ENCODE peak calls at places on chromosome 2, in four cellular contexts. E is HepG2, Z is WTC11, X is K562. J is an unnamed sample.

GRCh38 chr2:64807417-64807816 is 153.7 kb upstream of the SERTAD2 start:
- DNase-seq in E (no peak), Z (no peak), X (peak; percentile 19), J (no peak)

GRCh38 chr2:240157147-240157470 is 16.7 kb upstream of the OTOS start:
- DNase-seq in E (no peak), Z (no peak), X (no peak), J (no peak)

GRCh38 chr2:101873543-101873942 is 118.2 kb upstream of the IL1R2 start:
- DNase-seq in E (peak; percentile 29), Z (no peak), X (peak; percentile 7), J (peak; percentile 17)

GRCh38 chr2:182666674-182667320 is 49.3 kb upstream of the DNAJC10 start:
- DNase-seq in E (peak; percentile 31), Z (no peak), X (peak; percentile 27), J (peak; percentile 35)

GRCh38 chr2:53500181-53500580 is 267.4 kb upstream of the CHAC2 start:
- DNase-seq in E (no peak), Z (no peak), X (no peak), J (no peak)

GRCh38 chr2:182854405-182855105 is 11.9 kb downstream of the FRZB start:
- DNase-seq in E (no peak), Z (no peak), X (no peak), J (no peak)

GRCh38 chr2:202831241-202831997 is 40.1 kb downstream of the ICA1L start:
- DNase-seq in E (peak; percentile 79), Z (peak; percentile 36), X (peak; percentile 62), J (peak; percentile 65)

GRCh38 chr2:71843391-71843850 is 304.2 kb downstream of the CYP26B1 start:
- DNase-seq in E (no peak), Z (no peak), X (no peak), J (no peak)

GRCh38 chr2:136351684-136352083 is 233.7 kb upstream of the CXCR4 start:
- DNase-seq in E (no peak), Z (no peak), X (no peak), J (no peak)

GRCh38 chr2:149483004-149483605 is 104.5 kb downstream of the MMADHC start:
- DNase-seq in E (no peak), Z (no peak), X (no peak), J (no peak)

GRCh38 chr2:68196120-68196716 is 38.5 kb downstream of the PNO1 start:
- DNase-seq in E (peak; percentile 16), Z (peak; percentile 17), X (no peak), J (peak; percentile 21)

GRCh38 chr2:204576580-204576979 is 31.3 kb downstream of the PARD3B start:
- DNase-seq in E (no peak), Z (no peak), X (no peak), J (no peak)

GRCh38 chr2:110955546-110955945 is 165.2 kb upstream of the BCL2L11 start:
- DNase-seq in E (no peak), Z (no peak), X (no peak), J (no peak)

GRCh38 chr2:74902281-74902860 is 56.1 kb upstream of the POLE4 start:
- DNase-seq in E (peak; percentile 77), Z (no peak), X (no peak), J (no peak)

GRCh38 chr2:105858868-105859693 is 114.4 kb downstream of the NCK2 start:
- DNase-seq in E (no peak), Z (no peak), X (no peak), J (no peak)

GRCh38 chr2:208820289-208820688 is 413.7 kb downstream of the PTH2R start:
- DNase-seq in E (no peak), Z (no peak), X (no peak), J (no peak)

GRCh38 chr2:106068415-106068814 is 125.7 kb downstream of the UXS1 start:
- DNase-seq in E (no peak), Z (no peak), X (no peak), J (no peak)

GRCh38 chr2:14632133-14632936 is at the start of gene LRATD1:
- DNase-seq in E (peak; percentile 50), Z (peak; percentile 93), X (peak; percentile 65), J (peak; percentile 71)

GRCh38 chr2:111662039-111662740 is 221.8 kb downstream of the ANAPC1 start:
- DNase-seq in E (no peak), Z (no peak), X (no peak), J (no peak)

GRCh38 chr2:61585383-61585782 is 47.2 kb upstream of the XPO1 start:
- DNase-seq in E (no peak), Z (no peak), X (no peak), J (no peak)

DNA sequence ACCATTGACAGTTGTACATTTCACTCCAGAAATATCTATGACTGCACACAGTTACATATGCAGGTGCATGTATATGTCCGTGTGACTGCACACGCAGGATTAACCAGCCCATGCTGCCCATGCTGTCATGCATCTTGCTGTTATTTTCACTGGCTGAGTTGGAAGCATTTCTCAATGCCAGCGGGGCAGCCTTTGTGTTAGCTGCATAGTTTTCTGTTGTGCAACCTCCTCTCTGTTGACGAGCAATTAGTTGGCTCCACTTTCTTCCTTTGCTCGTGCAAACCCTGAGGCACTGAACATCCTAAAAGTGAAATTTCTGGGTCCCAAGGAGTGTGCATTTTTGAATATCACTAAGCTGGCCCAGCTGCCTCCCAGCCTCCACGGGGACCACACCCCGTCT is 133.4 kb upstream of the GLI2 start:
- DNase-seq in E (no peak), Z (no peak), X (no peak), J (no peak)
- TF ChIP-seq ELF4 in E (no peak), Z (no peak), X (no peak), J (no peak)

GRCh38 chr2:166184789-166185188 is 57.0 kb upstream of the SCN1A start:
- DNase-seq in E (no peak), Z (no peak), X (no peak), J (no peak)

GRCh38 chr2:166179201-166179600 is 51.4 kb upstream of the SCN1A start:
- DNase-seq in E (no peak), Z (no peak), X (no peak), J (no peak)

GRCh38 chr2:166181813-166182154 is 54.0 kb upstream of the SCN1A start:
- DNase-seq in E (no peak), Z (no peak), X (no peak), J (no peak)

DNA sequence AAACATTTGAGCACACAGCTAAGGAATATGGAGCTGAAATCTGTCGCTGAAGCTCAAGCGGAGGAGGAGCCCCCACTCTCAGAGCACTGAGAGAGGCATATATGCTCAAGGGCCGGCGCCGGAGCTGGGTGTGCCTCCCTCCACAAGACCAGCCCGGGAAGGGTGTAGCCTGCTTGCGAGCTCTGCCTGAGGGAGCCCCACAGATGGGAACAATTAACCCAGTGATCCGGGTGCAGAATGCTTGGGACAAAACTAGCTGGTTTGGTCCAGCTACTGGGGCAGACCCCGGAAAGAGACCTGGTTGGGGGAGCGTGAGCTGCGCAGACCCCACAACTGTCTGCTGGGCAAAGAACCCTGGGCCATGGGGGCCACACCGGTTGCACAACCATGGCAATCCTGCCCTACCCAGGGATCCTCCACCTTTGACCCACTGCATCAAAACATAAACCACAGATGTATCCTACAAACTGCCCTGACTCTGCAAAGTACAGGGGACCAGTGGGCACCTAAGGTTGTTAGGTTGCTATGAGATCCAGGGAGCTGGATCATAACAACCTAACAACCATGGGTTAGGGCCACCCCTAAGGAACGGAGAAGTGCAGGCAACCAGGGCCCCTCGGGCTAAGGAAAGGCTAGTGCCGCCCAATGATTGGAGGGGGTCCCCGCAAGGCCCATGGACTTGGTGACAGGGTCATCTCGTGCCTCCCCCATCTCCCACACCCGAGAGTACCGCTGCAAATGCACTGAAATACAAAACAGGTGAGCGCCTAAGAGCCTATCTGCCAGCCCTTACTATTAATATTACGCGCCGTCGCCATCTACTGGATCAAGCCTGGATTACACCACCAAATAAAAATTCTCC is 53.4 kb upstream of the SCN1A start:
- DNase-seq in E (peak; percentile 79), Z (peak; percentile 71), X (peak; percentile 40), J (peak; percentile 50)
- TF ChIP-seq ELF4 in E (no peak), Z (no peak), X (no peak), J (no peak)

GRCh38 chr2:174785481-174785880 is 21.2 kb upstream of the CHRNA1 start:
- DNase-seq in E (no peak), Z (no peak), X (no peak), J (no peak)

GRCh38 chr2:174788291-174788929 is 24.1 kb upstream of the CHRNA1 start:
- DNase-seq in E (no peak), Z (peak; percentile 66), X (peak; percentile 80), J (peak; percentile 45)

GRCh38 chr2:174786066-174786725 is 21.9 kb upstream of the CHRNA1 start:
- DNase-seq in E (no peak), Z (no peak), X (no peak), J (no peak)

GRCh38 chr2:174789001-174789400 is 24.7 kb upstream of the CHRNA1 start:
- DNase-seq in E (no peak), Z (no peak), X (no peak), J (no peak)

DNA sequence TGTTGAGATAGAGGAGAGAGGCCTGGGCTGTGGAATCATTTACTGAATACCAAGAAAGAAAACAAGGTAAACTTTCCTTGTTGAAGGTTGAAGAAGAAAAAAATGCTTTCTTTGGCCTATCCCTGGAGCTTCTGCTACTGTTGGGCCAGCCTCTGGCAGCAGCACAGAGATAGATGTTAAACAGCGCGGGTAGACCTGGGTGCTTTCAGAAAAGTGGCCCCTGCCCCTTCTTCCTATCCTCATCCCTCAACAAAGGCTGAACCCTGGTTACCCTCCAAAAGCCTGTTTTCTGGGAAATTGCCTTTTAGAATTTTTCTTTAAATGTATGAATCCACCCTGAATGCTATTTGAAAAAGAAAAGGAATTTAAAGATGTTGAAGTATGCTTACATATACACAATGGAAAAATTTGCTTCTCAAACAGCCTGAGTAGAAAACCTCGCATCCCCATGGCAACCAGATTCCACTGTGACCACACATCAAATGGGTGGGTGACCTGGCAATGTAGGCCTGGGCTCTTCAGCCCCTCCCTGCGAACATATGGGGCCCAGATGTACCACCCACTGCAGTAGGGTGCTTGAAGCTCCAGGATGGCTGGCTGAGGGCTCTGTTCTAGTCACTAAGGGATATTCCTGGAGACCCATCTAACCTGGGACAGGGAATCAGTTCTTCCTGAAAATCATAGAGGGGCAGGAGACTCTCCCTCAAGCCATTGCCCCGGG is 23.4 kb upstream of the CHRNA1 start:
- DNase-seq in E (peak; percentile 45), Z (peak; percentile 68), X (no peak), J (no peak)
- TF ChIP-seq ELF4 in E (no peak), Z (no peak), X (no peak), J (no peak)

DNA sequence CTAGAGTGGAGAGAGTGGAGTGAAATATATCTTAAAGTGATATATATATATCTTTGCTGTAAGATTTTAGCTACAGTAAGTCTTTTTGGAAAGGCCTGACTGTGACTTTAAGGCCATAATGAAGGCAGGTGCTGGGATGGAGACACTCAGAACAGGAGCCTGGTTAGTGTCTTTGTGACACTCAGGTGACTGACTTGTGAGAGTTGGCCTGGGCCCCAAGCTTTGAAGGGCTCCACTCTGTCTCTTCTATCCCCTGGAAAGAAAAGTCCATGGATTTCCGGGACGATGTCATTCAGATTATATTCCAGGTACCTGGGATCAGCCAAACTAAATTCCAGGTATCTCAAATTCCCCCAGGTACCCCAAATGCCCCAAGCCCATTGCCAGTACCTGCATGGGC is 276.6 kb downstream of the PDE11A start:
- DNase-seq in E (no peak), Z (no peak), X (no peak), J (no peak)
- TF ChIP-seq ELF4 in E (no peak), Z (no peak), X (no peak), J (no peak)

GRCh38 chr2:132478669-132479068 is 62.1 kb downstream of the GPR39 start:
- DNase-seq in E (no peak), Z (no peak), X (no peak), J (no peak)

GRCh38 chr2:132475615-132476014 is 59.0 kb downstream of the GPR39 start:
- DNase-seq in E (no peak), Z (no peak), X (no peak), J (no peak)

GRCh38 chr2:132477436-132477835 is 60.8 kb downstream of the GPR39 start:
- DNase-seq in E (no peak), Z (no peak), X (no peak), J (no peak)

GRCh38 chr2:132479140-132479539 is 62.5 kb downstream of the GPR39 start:
- DNase-seq in E (no peak), Z (no peak), X (no peak), J (no peak)

GRCh38 chr2:132477962-132478361 is 61.4 kb downstream of the GPR39 start:
- DNase-seq in E (no peak), Z (no peak), X (no peak), J (no peak)
- TF ChIP-seq ELF4 in E (no peak), Z (no peak), X (no peak), J (no peak)

J was measured in HEK293T.